ENCODE peak calls at places on chromosomes 4 and X, in six cellular contexts. One of them, this sample, is unnamed.

GRCh38 chr4:124202106-124202505 is 510.4 kb downstream of the ANKRD50 start:
- DNase-seq in A549: no peak
- DNase-seq in testis: peak; percentile 57
- DNase-seq in IMR-90: peak; percentile 50
- DNase-seq in heart left ventricle: no peak
- DNase-seq in astrocyte: no peak
- DNase-seq in this sample: no peak

GRCh38 chrX:56313308-56313707 is 81.2 kb downstream of the KLF8 start:
- DNase-seq in testis: no peak
- DNase-seq in heart left ventricle: no peak
- DNase-seq in A549: no peak
- DNase-seq in IMR-90: no peak
- DNase-seq in astrocyte: no peak
- DNase-seq in this sample: no peak

GRCh38 chr4:118948545-118949144 is 60.0 kb downstream of the SYNPO2 start:
- DNase-seq in heart left ventricle: no peak
- DNase-seq in A549: no peak
- DNase-seq in IMR-90: peak; percentile 27
- DNase-seq in testis: no peak
- DNase-seq in astrocyte: no peak
- DNase-seq in this sample: no peak

GRCh38 chr4:156547891-156548290 is 423.7 kb downstream of the PDGFC start:
- DNase-seq in IMR-90: peak; percentile 23
- DNase-seq in heart left ventricle: no peak
- DNase-seq in astrocyte: no peak
- DNase-seq in testis: no peak
- DNase-seq in A549: no peak
- DNase-seq in this sample: no peak

GRCh38 chr4:172648471-172648870 is 520.1 kb upstream of the GALNT7 start:
- DNase-seq in A549: no peak
- DNase-seq in IMR-90: peak; percentile 26
- DNase-seq in astrocyte: peak; percentile 21
- DNase-seq in testis: no peak
- DNase-seq in heart left ventricle: no peak
- DNase-seq in this sample: no peak

GRCh38 chrX:129690435-129690834 is 35.7 kb upstream of the APLN start:
- DNase-seq in heart left ventricle: no peak
- DNase-seq in astrocyte: peak; percentile 18
- DNase-seq in IMR-90: peak; percentile 12
- DNase-seq in A549: no peak
- DNase-seq in testis: no peak
- DNase-seq in this sample: peak; percentile 18

GRCh38 chr4:125387770-125388169 is 73.0 kb downstream of the FAT4 start:
- DNase-seq in IMR-90: no peak
- DNase-seq in astrocyte: peak; percentile 46
- DNase-seq in testis: no peak
- DNase-seq in heart left ventricle: no peak
- DNase-seq in A549: no peak
- DNase-seq in this sample: no peak

GRCh38 chr4:4549534-4549933 is 7.7 kb upstream of the STX18 start:
- DNase-seq in IMR-90: no peak
- DNase-seq in heart left ventricle: no peak
- DNase-seq in testis: no peak
- DNase-seq in A549: no peak
- DNase-seq in astrocyte: no peak
- DNase-seq in this sample: no peak

GRCh38 chr4:145732895-145733880 is 53.2 kb downstream of the C4orf51 start:
- DNase-seq in A549: peak; percentile 57
- DNase-seq in astrocyte: peak; percentile 88
- DNase-seq in IMR-90: peak; percentile 89
- DNase-seq in heart left ventricle: peak; percentile 97
- DNase-seq in testis: peak; percentile 96
- DNase-seq in this sample: peak; percentile 89
- H3K4me3 ChIP-seq in A549: peak overlapping the region; percentile 56
- H3K4me3 ChIP-seq in astrocyte: peak overlapping the region; percentile 35
- H3K4me3 ChIP-seq in IMR-90: peak overlapping the region; percentile 57
- H3K4me3 ChIP-seq in heart left ventricle: peak overlapping the region; percentile 8
- H3K4me3 ChIP-seq in testis: peak overlapping the region; percentile 78
- H3K4me3 ChIP-seq in this sample: peak overlapping the region; percentile 58

DNA sequence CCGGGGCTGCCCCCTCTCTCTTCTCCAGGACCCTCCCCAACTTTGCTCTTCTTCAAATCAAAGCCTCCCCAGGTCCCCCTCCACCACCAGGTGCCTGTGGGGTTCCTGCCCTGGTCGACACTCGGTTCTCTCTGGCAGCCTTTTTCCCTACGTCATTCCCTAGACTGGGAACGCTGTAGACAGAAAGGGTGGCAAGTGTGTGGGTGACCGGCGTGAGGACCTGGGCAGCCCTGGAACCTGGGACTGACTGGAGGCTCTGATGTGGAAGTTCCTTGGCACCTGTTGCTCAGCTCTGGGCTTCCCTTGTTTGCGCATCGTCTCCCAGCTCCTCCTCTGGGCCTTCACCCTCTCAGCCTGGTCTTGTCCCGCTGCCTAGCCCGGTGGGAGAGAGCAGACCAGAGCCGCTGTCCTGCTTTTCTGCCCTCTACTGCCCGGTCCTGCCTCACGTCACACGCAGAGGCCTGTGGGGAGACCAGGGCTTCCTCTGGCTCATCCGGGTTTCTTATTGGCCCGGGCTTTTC is 1.3 kb downstream of the TACC3 start:
- DNase-seq in astrocyte: no peak
- DNase-seq in A549: no peak
- DNase-seq in heart left ventricle: peak; percentile 65
- DNase-seq in IMR-90: no peak
- DNase-seq in testis: no peak
- DNase-seq in this sample: no peak
- H3K4me1 ChIP-seq in astrocyte: peaks cover 37% of the 10 kb centered on the region
- H3K4me1 ChIP-seq in A549: peaks cover 37% of the 10 kb centered on the region
- H3K4me1 ChIP-seq in heart left ventricle: peaks cover 52% of the 10 kb centered on the region
- H3K4me1 ChIP-seq in IMR-90: peaks cover 20% of the 10 kb centered on the region
- H3K4me1 ChIP-seq in testis: peaks cover 16% of the 10 kb centered on the region
- H3K4me1 ChIP-seq in this sample: peaks cover 4% of the 10 kb centered on the region

DNA sequence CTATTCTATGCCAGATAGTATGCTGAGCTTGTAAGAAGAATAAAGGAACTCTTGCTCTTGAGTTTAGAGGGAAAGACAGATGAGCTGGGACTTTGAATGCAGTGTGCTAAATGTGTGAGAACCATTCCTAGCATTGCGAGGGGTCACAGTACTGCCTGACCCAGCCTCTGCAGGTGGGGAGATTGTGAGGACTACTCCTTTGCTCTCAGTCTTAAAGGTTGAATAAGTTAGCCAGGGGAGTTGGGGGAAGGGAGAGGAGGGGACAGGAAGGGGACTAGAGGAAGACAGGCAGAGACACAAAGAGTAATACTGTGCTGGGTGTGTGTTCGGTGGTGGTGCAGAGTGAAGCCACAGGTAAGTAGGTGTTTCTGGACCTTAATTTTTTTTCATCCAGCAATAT is 41.7 kb downstream of the DCUN1D4 start:
- DNase-seq in A549: no peak
- DNase-seq in IMR-90: no peak
- DNase-seq in heart left ventricle: no peak
- DNase-seq in testis: no peak
- DNase-seq in astrocyte: no peak
- DNase-seq in this sample: no peak
- H3K4me3 ChIP-seq in A549: no peak overlapping the region
- H3K4me3 ChIP-seq in IMR-90: no peak overlapping the region
- H3K4me3 ChIP-seq in heart left ventricle: no peak overlapping the region
- H3K4me3 ChIP-seq in testis: no peak overlapping the region
- H3K4me3 ChIP-seq in astrocyte: no peak overlapping the region
- H3K4me3 ChIP-seq in this sample: no peak overlapping the region

GRCh38 chr4:174037631-174038030 is 245.8 kb downstream of the FBXO8 start:
- DNase-seq in IMR-90: no peak
- DNase-seq in heart left ventricle: no peak
- DNase-seq in A549: no peak
- DNase-seq in astrocyte: no peak
- DNase-seq in testis: no peak
- DNase-seq in this sample: no peak

GRCh38 chr4:174045381-174045780 is 238.1 kb downstream of the FBXO8 start:
- DNase-seq in heart left ventricle: no peak
- DNase-seq in testis: no peak
- DNase-seq in A549: no peak
- DNase-seq in astrocyte: no peak
- DNase-seq in IMR-90: no peak
- DNase-seq in this sample: no peak

GRCh38 chr4:174038481-174038880 is 245.0 kb downstream of the FBXO8 start:
- DNase-seq in astrocyte: no peak
- DNase-seq in IMR-90: no peak
- DNase-seq in A549: no peak
- DNase-seq in heart left ventricle: no peak
- DNase-seq in testis: peak; percentile 18
- DNase-seq in this sample: no peak

GRCh38 chr4:174040287-174040686 is 243.2 kb downstream of the FBXO8 start:
- DNase-seq in testis: no peak
- DNase-seq in heart left ventricle: no peak
- DNase-seq in astrocyte: no peak
- DNase-seq in IMR-90: no peak
- DNase-seq in A549: no peak
- DNase-seq in this sample: no peak

DNA sequence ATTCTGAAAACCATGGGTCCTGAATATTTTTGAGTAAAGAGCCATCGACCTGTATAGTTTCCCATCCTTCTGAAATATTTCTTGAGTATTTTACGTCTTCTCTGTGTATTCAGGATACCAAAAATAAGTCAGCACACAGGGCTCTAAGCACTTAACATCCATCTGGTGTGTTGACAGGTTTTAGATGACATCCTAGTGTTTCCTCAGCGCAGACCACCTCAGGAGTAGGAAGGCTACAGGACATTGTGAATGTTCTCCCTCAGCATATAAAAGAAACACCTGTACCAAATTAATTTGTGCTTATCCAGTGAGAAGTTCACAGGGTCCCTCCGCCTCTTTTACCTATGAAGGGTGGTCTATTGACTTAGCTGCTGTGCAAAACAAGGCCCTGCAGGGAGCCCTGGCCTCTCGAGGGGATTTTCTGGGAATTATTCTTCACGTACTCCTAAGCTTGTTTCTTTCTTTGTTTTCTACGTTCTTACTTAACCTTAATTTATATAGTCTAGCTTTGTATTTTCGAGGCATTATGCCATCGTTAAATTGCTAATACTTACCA is 241.8 kb downstream of the FBXO8 start:
- DNase-seq in heart left ventricle: no peak
- DNase-seq in IMR-90: no peak
- DNase-seq in A549: no peak
- DNase-seq in astrocyte: no peak
- DNase-seq in testis: no peak
- DNase-seq in this sample: no peak
- H3K4me1 ChIP-seq in heart left ventricle: no peaks in the 10 kb centered on the region
- H3K4me1 ChIP-seq in IMR-90: no peaks in the 10 kb centered on the region
- H3K4me1 ChIP-seq in A549: no peaks in the 10 kb centered on the region
- H3K4me1 ChIP-seq in astrocyte: no peaks in the 10 kb centered on the region
- H3K4me1 ChIP-seq in testis: no peaks in the 10 kb centered on the region
- H3K4me1 ChIP-seq in this sample: no peaks in the 10 kb centered on the region

GRCh38 chr4:128665514-128665913 is 144.0 kb upstream of the JADE1 start:
- DNase-seq in testis: no peak
- DNase-seq in IMR-90: peak; percentile 20
- DNase-seq in heart left ventricle: no peak
- DNase-seq in astrocyte: no peak
- DNase-seq in A549: no peak
- DNase-seq in this sample: no peak

GRCh38 chr4:128663325-128663724 is 146.2 kb upstream of the JADE1 start:
- DNase-seq in heart left ventricle: no peak
- DNase-seq in A549: no peak
- DNase-seq in testis: no peak
- DNase-seq in IMR-90: no peak
- DNase-seq in astrocyte: no peak
- DNase-seq in this sample: no peak

GRCh38 chr4:128670434-128670999 is 139.0 kb upstream of the JADE1 start:
- DNase-seq in astrocyte: no peak
- DNase-seq in heart left ventricle: no peak
- DNase-seq in testis: no peak
- DNase-seq in IMR-90: no peak
- DNase-seq in A549: no peak
- DNase-seq in this sample: no peak

DNA sequence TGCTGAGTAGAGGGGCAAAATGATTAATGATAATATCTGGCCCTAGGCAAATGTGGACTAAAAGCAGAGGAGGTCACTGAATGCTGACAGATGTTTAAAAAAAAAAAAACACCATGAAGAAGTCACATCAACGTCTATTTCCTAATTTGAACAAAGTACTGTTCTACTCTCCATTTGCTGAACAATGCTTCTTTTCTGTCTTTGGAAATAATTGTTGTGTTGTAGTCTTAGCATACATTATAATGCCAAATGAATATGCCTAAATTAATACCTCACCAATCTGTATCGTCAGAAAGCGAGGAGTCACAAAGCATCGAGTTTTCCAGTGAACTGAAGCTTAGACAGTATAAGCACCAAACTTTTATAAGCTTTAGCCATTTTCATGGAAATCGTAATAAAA is 140.9 kb upstream of the JADE1 start:
- DNase-seq in heart left ventricle: no peak
- DNase-seq in testis: no peak
- DNase-seq in IMR-90: no peak
- DNase-seq in A549: no peak
- DNase-seq in astrocyte: no peak
- DNase-seq in this sample: no peak
- H3K4me3 ChIP-seq in heart left ventricle: no peak overlapping the region
- H3K4me3 ChIP-seq in testis: no peak overlapping the region
- H3K4me3 ChIP-seq in IMR-90: no peak overlapping the region
- H3K4me3 ChIP-seq in A549: no peak overlapping the region
- H3K4me3 ChIP-seq in astrocyte: no peak overlapping the region
- H3K4me3 ChIP-seq in this sample: no peak overlapping the region

DNA sequence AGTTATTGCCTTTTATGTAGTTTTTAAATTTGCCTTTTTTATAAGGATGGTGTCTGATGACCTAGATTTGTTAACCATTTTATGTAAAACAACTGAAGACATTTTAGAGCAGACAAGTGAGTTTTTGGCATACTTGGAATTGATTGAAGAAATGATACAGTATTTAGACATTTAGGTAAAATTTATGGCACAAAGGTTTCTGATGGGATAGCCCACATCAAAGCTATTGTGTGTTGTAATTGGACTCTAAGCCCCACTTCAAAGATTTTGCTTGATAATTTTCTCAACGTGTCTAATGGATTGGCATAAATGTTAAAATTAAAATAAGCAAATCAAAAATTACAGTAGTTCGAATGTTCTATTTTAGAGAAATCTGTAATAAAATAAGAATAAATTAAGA is 17.6 kb downstream of the EPGN start:
- DNase-seq in A549: no peak
- DNase-seq in testis: no peak
- DNase-seq in astrocyte: no peak
- DNase-seq in IMR-90: no peak
- DNase-seq in heart left ventricle: no peak
- DNase-seq in this sample: no peak
- H3K4me1 ChIP-seq in A549: peaks cover 10% of the 10 kb centered on the region
- H3K4me1 ChIP-seq in testis: no peaks in the 10 kb centered on the region
- H3K4me1 ChIP-seq in astrocyte: peaks cover under 1% of the 10 kb centered on the region
- H3K4me1 ChIP-seq in IMR-90: no peaks in the 10 kb centered on the region
- H3K4me1 ChIP-seq in heart left ventricle: no peaks in the 10 kb centered on the region
- H3K4me1 ChIP-seq in this sample: no peaks in the 10 kb centered on the region

GRCh38 chrX:140507223-140507981 is 2.5 kb upstream of the SOX3 start:
- DNase-seq in testis: no peak
- DNase-seq in IMR-90: no peak
- DNase-seq in A549: no peak
- DNase-seq in heart left ventricle: no peak
- DNase-seq in astrocyte: no peak
- DNase-seq in this sample: no peak
- H3K4me3 ChIP-seq in testis: no peak overlapping the region
- H3K4me3 ChIP-seq in IMR-90: no peak overlapping the region
- H3K4me3 ChIP-seq in A549: no peak overlapping the region
- H3K4me3 ChIP-seq in heart left ventricle: no peak overlapping the region
- H3K4me3 ChIP-seq in astrocyte: no peak overlapping the region
- H3K4me3 ChIP-seq in this sample: no peak overlapping the region

This sample was measured in lung.